ENCODE peak calls at places on chromosome 1, in six cellular contexts. One of them, this sample, is unnamed.

GRCh38 chr1:95132762-95133161 is 15.6 kb downstream of the TLCD4 start:
- DNase-seq in left ventricle myocardium inferior: no peak
- DNase-seq in heart right ventricle: no peak
- DNase-seq in transverse colon: no peak
- DNase-seq in body of pancreas: no peak
- DNase-seq in choroid plexus epithelial cell: no peak
- DNase-seq in this sample: no peak

GRCh38 chr1:81834921-81835698 is 34.4 kb downstream of the ADGRL2 start:
- DNase-seq in left ventricle myocardium inferior: peak
- DNase-seq in heart right ventricle: no peak
- DNase-seq in transverse colon: no peak
- DNase-seq in body of pancreas: peak
- DNase-seq in choroid plexus epithelial cell: peak
- DNase-seq in this sample: no peak

GRCh38 chr1:180674603-180675530 is 43.0 kb downstream of the XPR1 start:
- DNase-seq in left ventricle myocardium inferior: no peak
- DNase-seq in heart right ventricle: no peak
- DNase-seq in transverse colon: no peak
- DNase-seq in body of pancreas: no peak
- DNase-seq in choroid plexus epithelial cell: peak
- DNase-seq in this sample: peak

GRCh38 chr1:222697858-222698257 is 14.4 kb downstream of the AIDA start:
- DNase-seq in left ventricle myocardium inferior: no peak
- DNase-seq in heart right ventricle: no peak
- DNase-seq in transverse colon: no peak
- DNase-seq in body of pancreas: no peak
- DNase-seq in choroid plexus epithelial cell: peak
- DNase-seq in this sample: no peak

GRCh38 chr1:58929667-58930325 is 145.9 kb upstream of the JUN start:
- DNase-seq in left ventricle myocardium inferior: no peak
- DNase-seq in heart right ventricle: no peak
- DNase-seq in transverse colon: peak
- DNase-seq in body of pancreas: no peak
- DNase-seq in choroid plexus epithelial cell: no peak
- DNase-seq in this sample: peak

GRCh38 chr1:74591954-74592353 is 79.5 kb upstream of the LRRC53 start:
- DNase-seq in left ventricle myocardium inferior: no peak
- DNase-seq in heart right ventricle: no peak
- DNase-seq in transverse colon: no peak
- DNase-seq in body of pancreas: no peak
- DNase-seq in choroid plexus epithelial cell: no peak
- DNase-seq in this sample: no peak

GRCh38 chr1:108057536-108057935 is 92.6 kb upstream of the VAV3 start:
- DNase-seq in left ventricle myocardium inferior: peak
- DNase-seq in heart right ventricle: peak
- DNase-seq in transverse colon: peak
- DNase-seq in body of pancreas: peak
- DNase-seq in choroid plexus epithelial cell: peak
- DNase-seq in this sample: peak

GRCh38 chr1:2590233-2591141 is 3.9 kb downstream of the PRXL2B start:
- DNase-seq in left ventricle myocardium inferior: no peak
- DNase-seq in heart right ventricle: no peak
- DNase-seq in transverse colon: no peak
- DNase-seq in body of pancreas: peak
- DNase-seq in choroid plexus epithelial cell: no peak
- DNase-seq in this sample: no peak

GRCh38 chr1:233109121-233109520 is 158.7 kb downstream of the NTPCR start:
- DNase-seq in left ventricle myocardium inferior: no peak
- DNase-seq in heart right ventricle: no peak
- DNase-seq in transverse colon: no peak
- DNase-seq in body of pancreas: no peak
- DNase-seq in choroid plexus epithelial cell: no peak
- DNase-seq in this sample: no peak

GRCh38 chr1:203627819-203628184 is 1.2 kb downstream of the ATP2B4 start:
- DNase-seq in left ventricle myocardium inferior: peak
- DNase-seq in heart right ventricle: peak
- DNase-seq in transverse colon: peak
- DNase-seq in body of pancreas: peak
- DNase-seq in choroid plexus epithelial cell: peak
- DNase-seq in this sample: peak

GRCh38 chr1:85606414-85606800 is 25.8 kb downstream of the CCN1 start:
- DNase-seq in left ventricle myocardium inferior: no peak
- DNase-seq in heart right ventricle: no peak
- DNase-seq in transverse colon: no peak
- DNase-seq in body of pancreas: no peak
- DNase-seq in choroid plexus epithelial cell: peak
- DNase-seq in this sample: peak

GRCh38 chr1:169879034-169879835 is 14.5 kb downstream of the SCYL3 start:
- DNase-seq in left ventricle myocardium inferior: no peak
- DNase-seq in heart right ventricle: no peak
- DNase-seq in transverse colon: no peak
- DNase-seq in body of pancreas: no peak
- DNase-seq in choroid plexus epithelial cell: peak
- DNase-seq in this sample: no peak

GRCh38 chr1:147640553-147641165 is 29.7 kb downstream of the ACP6 start:
- DNase-seq in left ventricle myocardium inferior: peak
- DNase-seq in heart right ventricle: peak
- DNase-seq in transverse colon: peak
- DNase-seq in body of pancreas: peak
- DNase-seq in choroid plexus epithelial cell: peak
- DNase-seq in this sample: peak

GRCh38 chr1:15850450-15851079 is 3.1 kb downstream of the SPEN start:
- DNase-seq in left ventricle myocardium inferior: no peak
- DNase-seq in heart right ventricle: no peak
- DNase-seq in transverse colon: no peak
- DNase-seq in body of pancreas: peak
- DNase-seq in choroid plexus epithelial cell: no peak
- DNase-seq in this sample: peak

GRCh38 chr1:11000526-11000925 is 11.9 kb upstream of the TARDBP start:
- DNase-seq in left ventricle myocardium inferior: no peak
- DNase-seq in heart right ventricle: no peak
- DNase-seq in transverse colon: no peak
- DNase-seq in body of pancreas: no peak
- DNase-seq in choroid plexus epithelial cell: no peak
- DNase-seq in this sample: no peak

GRCh38 chr1:226371866-226372490 is 35.9 kb downstream of the PARP1 start:
- DNase-seq in left ventricle myocardium inferior: no peak
- DNase-seq in heart right ventricle: no peak
- DNase-seq in transverse colon: no peak
- DNase-seq in body of pancreas: no peak
- DNase-seq in choroid plexus epithelial cell: no peak
- DNase-seq in this sample: no peak

GRCh38 chr1:172252296-172252695 is 168.2 kb upstream of the C1orf105 start:
- DNase-seq in left ventricle myocardium inferior: no peak
- DNase-seq in heart right ventricle: no peak
- DNase-seq in transverse colon: no peak
- DNase-seq in body of pancreas: no peak
- DNase-seq in choroid plexus epithelial cell: no peak
- DNase-seq in this sample: no peak

GRCh38 chr1:6614953-6615785 is 1.6 kb downstream of the PHF13 start:
- DNase-seq in left ventricle myocardium inferior: no peak
- DNase-seq in heart right ventricle: peak
- DNase-seq in transverse colon: no peak
- DNase-seq in body of pancreas: no peak
- DNase-seq in choroid plexus epithelial cell: peak
- DNase-seq in this sample: no peak

GRCh38 chr1:44808938-44809917 is 905 bp downstream of the BTBD19 start:
- DNase-seq in left ventricle myocardium inferior: peak
- DNase-seq in heart right ventricle: peak
- DNase-seq in transverse colon: peak
- DNase-seq in body of pancreas: peak
- DNase-seq in choroid plexus epithelial cell: peak
- DNase-seq in this sample: no peak

GRCh38 chr1:33142483-33143065 is 39.3 kb downstream of the TRIM62 start:
- DNase-seq in left ventricle myocardium inferior: no peak
- DNase-seq in heart right ventricle: peak
- DNase-seq in transverse colon: no peak
- DNase-seq in body of pancreas: no peak
- DNase-seq in choroid plexus epithelial cell: no peak
- DNase-seq in this sample: no peak

GRCh38 chr1:39980555-39981313 is 25.8 kb downstream of the MFSD2A start:
- DNase-seq in left ventricle myocardium inferior: no peak
- DNase-seq in heart right ventricle: no peak
- DNase-seq in transverse colon: peak
- DNase-seq in body of pancreas: no peak
- DNase-seq in choroid plexus epithelial cell: no peak
- DNase-seq in this sample: peak
- TF ChIP-seq CTCF in left ventricle myocardium inferior: no peak
- TF ChIP-seq CTCF in heart right ventricle: no peak
- TF ChIP-seq CTCF in transverse colon: no peak
- TF ChIP-seq CTCF in body of pancreas: no peak
- TF ChIP-seq CTCF in choroid plexus epithelial cell: no peak
- TF ChIP-seq CTCF in this sample: no peak

GRCh38 chr1:92913093-92913819 is 48.0 kb downstream of the DIPK1A start:
- DNase-seq in left ventricle myocardium inferior: no peak
- DNase-seq in heart right ventricle: no peak
- DNase-seq in transverse colon: no peak
- DNase-seq in body of pancreas: no peak
- DNase-seq in choroid plexus epithelial cell: no peak
- DNase-seq in this sample: no peak

GRCh38 chr1:92915547-92915946 is 45.7 kb downstream of the DIPK1A start:
- DNase-seq in left ventricle myocardium inferior: no peak
- DNase-seq in heart right ventricle: no peak
- DNase-seq in transverse colon: no peak
- DNase-seq in body of pancreas: no peak
- DNase-seq in choroid plexus epithelial cell: no peak
- DNase-seq in this sample: no peak

GRCh38 chr1:92907949-92908684 is 53.1 kb downstream of the DIPK1A start:
- DNase-seq in left ventricle myocardium inferior: no peak
- DNase-seq in heart right ventricle: no peak
- DNase-seq in transverse colon: no peak
- DNase-seq in body of pancreas: no peak
- DNase-seq in choroid plexus epithelial cell: peak
- DNase-seq in this sample: peak

GRCh38 chr1:92909321-92909720 is 51.9 kb downstream of the DIPK1A start:
- DNase-seq in left ventricle myocardium inferior: no peak
- DNase-seq in heart right ventricle: no peak
- DNase-seq in transverse colon: no peak
- DNase-seq in body of pancreas: no peak
- DNase-seq in choroid plexus epithelial cell: peak
- DNase-seq in this sample: peak

GRCh38 chr1:92910081-92910480 is 51.2 kb downstream of the DIPK1A start:
- DNase-seq in left ventricle myocardium inferior: no peak
- DNase-seq in heart right ventricle: no peak
- DNase-seq in transverse colon: no peak
- DNase-seq in body of pancreas: no peak
- DNase-seq in choroid plexus epithelial cell: no peak
- DNase-seq in this sample: peak
- H3K4me3 ChIP-seq in left ventricle myocardium inferior: no peak
- H3K4me3 ChIP-seq in heart right ventricle: no peak
- H3K4me3 ChIP-seq in transverse colon: no peak
- H3K4me3 ChIP-seq in body of pancreas: no peak
- H3K4me3 ChIP-seq in choroid plexus epithelial cell: no peak
- H3K4me3 ChIP-seq in this sample: no peak

DNA sequence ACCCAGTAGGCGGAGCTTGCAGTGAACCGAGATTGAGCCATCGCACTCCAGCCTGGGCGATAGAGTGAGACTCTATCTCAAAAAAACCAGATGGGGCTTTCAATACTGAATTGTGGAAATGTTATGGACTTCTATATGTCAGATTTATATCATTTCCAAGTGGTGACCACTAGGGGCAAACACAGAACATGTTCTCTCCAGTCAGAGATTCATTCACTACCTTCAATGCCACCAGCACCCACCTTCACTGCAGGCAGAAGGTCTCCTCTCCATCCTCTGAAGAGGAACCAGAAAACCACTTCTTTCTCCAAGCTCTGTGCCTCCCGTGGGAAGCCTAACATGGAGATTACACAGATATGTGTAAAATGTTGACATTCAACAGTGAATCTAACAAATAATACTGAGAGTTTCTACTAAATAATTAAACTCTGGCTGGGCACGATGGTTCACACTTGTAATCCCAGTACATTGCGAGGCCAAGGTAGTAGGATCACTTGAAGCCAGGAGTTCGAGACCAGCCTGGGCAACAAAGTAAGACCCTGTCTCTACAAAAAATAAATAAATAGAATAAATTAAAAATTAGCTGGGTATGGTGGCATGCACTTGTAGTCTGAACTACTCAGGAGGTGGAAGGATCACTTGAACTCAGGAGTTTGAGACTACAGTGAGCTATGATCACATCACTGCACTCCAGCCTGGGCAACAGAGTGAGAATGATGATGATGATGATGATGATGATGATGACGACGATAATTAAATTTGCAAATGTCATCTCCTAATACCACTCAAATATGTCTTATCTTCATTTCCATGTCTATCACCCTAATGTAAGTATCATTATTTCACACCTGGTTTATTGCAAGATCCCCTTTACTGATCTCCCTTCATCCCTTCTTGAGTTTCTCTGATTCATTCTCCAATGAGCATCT is 151.1 kb downstream of the ZNF281 start:
- DNase-seq in left ventricle myocardium inferior: no peak
- DNase-seq in heart right ventricle: no peak
- DNase-seq in transverse colon: no peak
- DNase-seq in body of pancreas: no peak
- DNase-seq in choroid plexus epithelial cell: peak
- DNase-seq in this sample: peak
- TF ChIP-seq CTCF in left ventricle myocardium inferior: peak
- TF ChIP-seq CTCF in heart right ventricle: peak
- TF ChIP-seq CTCF in transverse colon: peak
- TF ChIP-seq CTCF in body of pancreas: peak
- TF ChIP-seq CTCF in choroid plexus epithelial cell: peak
- TF ChIP-seq CTCF in this sample: peak

GRCh38 chr1:197998110-197998509 is 80.9 kb downstream of the LHX9 start:
- DNase-seq in left ventricle myocardium inferior: no peak
- DNase-seq in heart right ventricle: no peak
- DNase-seq in transverse colon: no peak
- DNase-seq in body of pancreas: no peak
- DNase-seq in choroid plexus epithelial cell: no peak
- DNase-seq in this sample: no peak

GRCh38 chr1:197994907-197995407 is 77.8 kb downstream of the LHX9 start:
- DNase-seq in left ventricle myocardium inferior: no peak
- DNase-seq in heart right ventricle: no peak
- DNase-seq in transverse colon: no peak
- DNase-seq in body of pancreas: peak
- DNase-seq in choroid plexus epithelial cell: peak
- DNase-seq in this sample: peak

DNA sequence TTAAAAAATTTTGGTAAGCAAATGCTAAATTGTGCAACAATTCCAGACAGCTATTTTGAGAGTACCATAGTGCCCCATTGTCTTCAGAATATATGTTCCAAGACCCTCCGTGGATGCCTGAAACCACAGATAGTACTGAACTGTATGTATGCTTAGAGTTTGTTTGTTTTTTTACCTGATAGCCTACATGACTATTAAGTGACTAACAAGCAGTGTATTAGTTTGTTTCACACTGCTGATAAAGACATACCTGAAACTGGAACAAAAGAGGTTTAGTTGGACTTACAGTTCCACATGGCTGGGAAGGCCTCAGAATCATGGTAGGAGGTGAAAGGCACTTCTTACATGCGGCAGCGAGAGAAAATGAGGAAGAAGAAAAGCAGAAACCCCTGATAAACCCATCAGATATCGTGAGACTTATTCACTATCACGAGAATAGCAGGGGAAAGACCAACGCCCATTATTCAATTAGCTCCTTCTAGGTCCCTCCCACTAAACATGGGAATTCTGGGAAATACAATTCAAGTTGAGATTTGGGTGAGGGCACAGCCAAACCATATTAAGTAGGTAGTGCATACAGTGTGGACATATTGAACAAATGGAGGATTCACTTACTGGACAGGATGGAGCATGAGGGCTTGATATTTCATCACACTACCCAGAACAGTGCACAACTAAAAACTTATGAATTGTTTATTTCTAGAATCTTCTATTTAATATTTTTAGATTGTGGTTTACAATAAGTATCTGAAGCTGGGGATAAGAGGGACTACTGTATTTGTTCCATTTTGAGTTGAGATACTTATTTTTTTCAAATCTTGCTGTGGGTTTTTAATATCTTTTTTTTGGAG is 78.5 kb downstream of the LHX9 start:
- DNase-seq in left ventricle myocardium inferior: no peak
- DNase-seq in heart right ventricle: no peak
- DNase-seq in transverse colon: no peak
- DNase-seq in body of pancreas: no peak
- DNase-seq in choroid plexus epithelial cell: no peak
- DNase-seq in this sample: no peak
- H3K4me3 ChIP-seq in left ventricle myocardium inferior: no peak
- H3K4me3 ChIP-seq in heart right ventricle: no peak
- H3K4me3 ChIP-seq in transverse colon: no peak
- H3K4me3 ChIP-seq in body of pancreas: no peak
- H3K4me3 ChIP-seq in choroid plexus epithelial cell: no peak
- H3K4me3 ChIP-seq in this sample: no peak